ENCODE peak calls at places on chromosomes 2 and 18, in nine cellular contexts. Q is mesothelial cell of epicardium, X is foreskin fibroblast, H is BE2C, V is fibroblast of pulmonary artery, T is upper lobe of right lung, D is hepatocyte, C is WTC11, K is HFFc6. Z is an unnamed sample.

GRCh38 chr2:102708847-102709559 is 52.8 kb upstream of the TMEM182 start:
- DNase-seq in D (peak), C (no peak), Q (no peak), H (no peak), T (no peak), K (peak), V (peak), X (peak), Z (no peak)

GRCh38 chr18:70380915-70381896 is 92.4 kb downstream of the SOCS6 start:
- DNase-seq in K (no peak), C (peak), Q (no peak), V (no peak), X (peak), T (no peak), H (no peak), D (peak), Z (peak)

GRCh38 chr18:73980289-73980979 is 167.2 kb downstream of the FBXO15 start:
- DNase-seq in X (no peak), D (peak), H (peak), T (no peak), C (peak), Q (peak), V (peak), K (no peak), Z (peak)

GRCh38 chr2:223870840-223871618 is 33.6 kb upstream of the AP1S3 start:
- DNase-seq in X (peak), T (no peak), Q (no peak), K (no peak), V (no peak), D (no peak), C (no peak), H (no peak), Z (no peak)

GRCh38 chr2:41949541-41950439 is 98.0 kb upstream of the PKDCC start:
- DNase-seq in X (no peak), D (no peak), K (no peak), C (no peak), T (no peak), V (no peak), H (no peak), Q (no peak), Z (no peak)

GRCh38 chr2:159070235-159070634 is 101.8 kb downstream of the TANC1 start:
- DNase-seq in V (no peak), T (no peak), Q (no peak), C (no peak), K (no peak), D (no peak), H (no peak), X (no peak), Z (no peak)

GRCh38 chr18:22223263-22223960 is 54.0 kb downstream of the GATA6 start:
- DNase-seq in D (peak), Q (no peak), H (peak), K (peak), X (peak), V (peak), C (peak), T (peak), Z (no peak)

GRCh38 chr18:64183674-64184073 is 34.8 kb upstream of the LINC00305 start:
- DNase-seq in T (no peak), D (no peak), H (no peak), V (no peak), X (no peak), K (no peak), Q (no peak), C (no peak), Z (no peak)

GRCh38 chr2:144446136-144446535 is 73.8 kb downstream of the ZEB2 start:
- DNase-seq in H (no peak), K (no peak), D (no peak), C (no peak), Q (no peak), V (no peak), X (no peak), T (no peak), Z (no peak)

GRCh38 chr2:189076572-189076971 is 102.4 kb downstream of the COL3A1 start:
- DNase-seq in H (no peak), V (peak), T (no peak), X (no peak), Q (no peak), K (no peak), C (no peak), D (no peak), Z (no peak)

GRCh38 chr2:156321243-156321904 is 11.1 kb downstream of the NR4A2 start:
- DNase-seq in X (no peak), V (peak), K (no peak), D (no peak), Q (no peak), T (no peak), C (peak), H (no peak), Z (no peak)

GRCh38 chr2:45190481-45190880 is 181.2 kb upstream of the SIX2 start:
- DNase-seq in X (no peak), V (peak), D (no peak), K (no peak), C (no peak), Q (no peak), H (no peak), T (no peak), Z (no peak)

GRCh38 chr2:217289153-217289908 is 429.5 kb upstream of the TNP1 start:
- DNase-seq in D (no peak), C (peak), Q (no peak), X (no peak), K (no peak), V (no peak), H (peak), T (no peak), Z (no peak)

GRCh38 chr2:201254331-201254730 is 6.0 kb upstream of the CASP8 start:
- DNase-seq in C (peak), K (peak), Q (no peak), H (no peak), T (no peak), D (no peak), X (no peak), V (peak), Z (no peak)

DNA sequence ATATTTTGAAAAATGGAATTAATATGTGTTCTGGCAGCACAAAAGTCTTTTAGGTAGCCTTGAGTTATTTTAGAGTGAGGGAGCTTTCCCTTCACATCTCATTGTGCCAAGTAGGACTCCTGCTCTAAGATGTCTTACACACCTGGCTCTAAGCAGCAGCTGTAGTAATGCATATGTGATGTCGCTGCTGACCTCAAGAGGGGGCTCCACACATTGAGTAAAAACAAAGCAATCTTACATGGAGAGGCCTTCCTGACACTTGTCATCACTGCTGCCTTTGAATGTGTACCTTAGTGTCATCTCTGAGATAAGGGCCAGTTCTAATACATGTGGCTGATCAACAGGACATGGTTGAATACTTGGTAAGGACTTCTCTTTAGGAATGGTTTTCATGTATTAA is 75.8 kb downstream of the ACTR3 start:
- DNase-seq in T (no peak), H (no peak), D (peak), K (peak), Q (no peak), C (peak), V (peak), X (no peak), Z (peak)
- TF ChIP-seq CTCF in T (peak), H (peak), D (peak), K (peak), Q (peak), C (peak), V (peak), X (peak), Z (peak)

GRCh38 chr2:70767699-70768584 is at the start of gene ADD2:
- DNase-seq in T (peak), Q (peak), D (peak), H (peak), C (peak), V (peak), K (no peak), X (no peak), Z (peak)
- TF ChIP-seq CTCF in T (peak), Q (no peak), D (peak), H (peak), C (peak), V (peak), K (no peak), X (no peak), Z (no peak)

GRCh38 chr18:54224379-54225014 is at the start of gene MBD2:
- DNase-seq in T (peak), X (peak), V (peak), C (peak), D (peak), Q (peak), H (peak), K (peak), Z (peak)
- TF ChIP-seq CTCF in T (peak), X (no peak), V (no peak), C (no peak), D (peak), Q (no peak), H (no peak), K (peak), Z (no peak)

GRCh38 chr2:10467401-10467800 is 19.3 kb upstream of the ODC1 start:
- DNase-seq in K (no peak), X (no peak), H (peak), Q (no peak), V (no peak), T (peak), D (no peak), C (no peak), Z (no peak)
- TF ChIP-seq CTCF in K (no peak), X (no peak), H (peak), Q (no peak), V (no peak), T (no peak), D (no peak), C (no peak), Z (no peak)

DNA sequence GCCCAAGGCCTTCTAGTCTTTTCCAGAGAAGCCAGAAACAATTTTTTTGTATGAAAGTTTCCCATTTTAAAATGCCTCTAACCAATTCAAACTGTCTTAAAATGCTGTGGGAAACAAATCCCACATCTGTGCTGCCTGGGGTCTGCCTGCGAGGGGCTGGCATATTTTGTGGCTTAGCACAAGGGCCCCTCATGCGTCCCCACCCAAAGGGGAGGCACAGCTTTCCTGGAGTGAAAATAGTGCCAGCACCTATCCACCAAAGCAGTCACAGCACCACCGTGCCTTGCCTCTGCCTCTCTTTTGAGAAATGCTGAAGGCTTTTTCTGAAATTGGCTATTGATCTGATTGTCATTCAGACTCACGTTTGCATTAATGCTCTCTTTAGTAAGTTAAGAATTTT is 22.2 kb upstream of the GNAL start:
- DNase-seq in D (no peak), C (no peak), K (no peak), Q (no peak), X (no peak), T (peak), H (no peak), V (no peak), Z (no peak)
- TF ChIP-seq CTCF in D (no peak), C (no peak), K (no peak), Q (no peak), X (no peak), T (no peak), H (no peak), V (no peak), Z (no peak)

GRCh38 chr2:96359310-96359709 is 23.7 kb downstream of the NCAPH start:
- DNase-seq in H (no peak), K (no peak), V (no peak), D (no peak), T (no peak), C (no peak), X (no peak), Q (no peak), Z (no peak)
- TF ChIP-seq CTCF in H (peak), K (peak), V (no peak), D (no peak), T (peak), C (no peak), X (no peak), Q (no peak), Z (no peak)

GRCh38 chr2:118589726-118590125 is 257.7 kb downstream of the EN1 start:
- DNase-seq in V (no peak), C (peak), H (no peak), K (no peak), X (no peak), Q (no peak), D (no peak), T (no peak), Z (no peak)

GRCh38 chr2:118588826-118589225 is 258.6 kb downstream of the EN1 start:
- DNase-seq in K (no peak), T (no peak), X (no peak), Q (no peak), D (no peak), V (no peak), H (no peak), C (no peak), Z (no peak)

GRCh38 chr2:118599141-118599540 is 248.3 kb downstream of the EN1 start:
- DNase-seq in C (no peak), D (no peak), K (no peak), T (no peak), V (no peak), H (no peak), Q (no peak), X (no peak), Z (no peak)

DNA sequence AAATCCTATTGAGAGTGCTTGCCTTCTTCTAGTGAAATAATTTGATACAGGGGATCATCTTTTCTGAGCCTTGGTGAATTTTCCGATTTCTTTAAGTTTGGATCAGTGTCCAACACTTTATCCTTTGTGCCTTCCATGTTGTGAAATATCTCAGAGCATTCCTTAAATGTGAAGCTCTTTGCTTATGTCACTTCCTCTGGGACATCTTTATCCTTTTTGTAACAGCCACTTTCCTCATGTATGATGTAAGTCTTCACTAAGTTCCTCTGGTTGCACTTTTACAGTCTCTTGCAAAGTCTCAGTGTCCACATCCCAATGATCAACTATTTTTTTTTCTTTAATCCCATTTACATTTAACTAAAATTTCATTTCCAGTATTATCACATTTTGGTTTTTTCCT is 254.2 kb downstream of the EN1 start:
- DNase-seq in K (no peak), T (no peak), H (no peak), Q (no peak), D (no peak), C (no peak), X (no peak), V (peak), Z (no peak)
- TF ChIP-seq CTCF in K (no peak), T (no peak), H (no peak), Q (no peak), D (no peak), C (no peak), X (no peak), V (no peak), Z (no peak)

GRCh38 chr2:214079032-214079431 is 331.8 kb upstream of the VWC2L start:
- DNase-seq in C (no peak), T (no peak), K (no peak), X (no peak), D (no peak), H (no peak), Q (no peak), V (no peak), Z (no peak)
- TF ChIP-seq CTCF in C (no peak), T (no peak), K (peak), X (no peak), D (peak), H (peak), Q (no peak), V (no peak), Z (no peak)

Z was measured in nephron progenitor cell.